ENCODE peak calls at places on chromosomes 16 and 17, in nine cellular contexts. L, A, H, D, G, B, M, Y and X are unnamed samples.

GRCh38 chr17:77287432-77288068 is 146.8 kb downstream of the SEC14L1 start:
- DNase-seq in L (no peak), A (no peak), H (no peak), D (peak), G (no peak), B (peak), M (peak), Y (peak), X (no peak)

GRCh38 chr16:50396770-50397525 is 28.2 kb upstream of the BRD7 start:
- DNase-seq in L (no peak), A (no peak), H (no peak), D (peak), G (no peak), B (no peak), M (peak), Y (no peak), X (no peak)

GRCh38 chr16:81624718-81625543 is 154.2 kb upstream of the PLCG2 start:
- DNase-seq in L (no peak), A (no peak), H (no peak), D (no peak), G (no peak), B (no peak), M (no peak), Y (no peak), X (peak)

GRCh38 chr16:86296263-86296662 is 214.1 kb upstream of the FOXF1 start:
- DNase-seq in L (no peak), A (no peak), H (no peak), D (no peak), G (no peak), B (no peak), M (no peak), Y (no peak), X (no peak)

GRCh38 chr17:20235747-20236146 is 226.6 kb downstream of the SPECC1 start:
- DNase-seq in L (no peak), A (no peak), H (no peak), D (no peak), G (no peak), B (no peak), M (no peak), Y (no peak), X (no peak)

GRCh38 chr16:66858740-66859396 is 14.7 kb downstream of the CA7 start:
- DNase-seq in L (no peak), A (no peak), H (no peak), D (no peak), G (no peak), B (peak), M (no peak), Y (no peak), X (peak)

GRCh38 chr17:4170639-4171280 is 27.8 kb downstream of the CYB5D2 start:
- DNase-seq in L (no peak), A (no peak), H (no peak), D (no peak), G (no peak), B (no peak), M (no peak), Y (no peak), X (no peak)

GRCh38 chr16:72637306-72637705 is 410.6 kb downstream of the ZFHX3 start:
- DNase-seq in L (no peak), A (no peak), H (no peak), D (peak), G (no peak), B (no peak), M (peak), Y (peak), X (no peak)

GRCh38 chr17:38864636-38865398 is 5.0 kb upstream of the LASP1 start:
- DNase-seq in L (no peak), A (no peak), H (no peak), D (no peak), G (no peak), B (peak), M (peak), Y (no peak), X (peak)

GRCh38 chr17:66750756-66751543 is 84.0 kb upstream of the CACNG5 start:
- DNase-seq in L (no peak), A (no peak), H (no peak), D (no peak), G (no peak), B (no peak), M (no peak), Y (no peak), X (no peak)

GRCh38 chr17:2061441-2061797 is 6.5 kb downstream of the HIC1 start:
- DNase-seq in L (no peak), A (no peak), H (no peak), D (no peak), G (no peak), B (peak), M (peak), Y (no peak), X (no peak)

GRCh38 chr17:10018461-10018891 is 113.4 kb upstream of the RCVRN start:
- DNase-seq in L (peak), A (peak), H (no peak), D (no peak), G (no peak), B (no peak), M (no peak), Y (no peak), X (no peak)

GRCh38 chr17:1275962-1276736 is 3.3 kb upstream of the TRARG1 start:
- DNase-seq in L (peak), A (peak), H (peak), D (peak), G (peak), B (peak), M (peak), Y (peak), X (peak)

GRCh38 chr16:28546626-28547025 is 7.1 kb upstream of the SGF29 start:
- DNase-seq in L (no peak), A (no peak), H (no peak), D (no peak), G (no peak), B (no peak), M (no peak), Y (no peak), X (no peak)